ENCODE peak calls at places on chromosomes 16 and 17, in ten cellular contexts. E, D, Z, G, Q, R, H, F, B and A are unnamed samples.
A peak's percentile ranks its signal among the peaks of the same experiment; 100 is the strongest.

GRCh38 chr17:44829558-44830358 is at the start of gene GJC1:
- DNase-seq in B (no peak), R (peak; percentile 69), Q (peak; percentile 69), G (peak; percentile 85), F (peak; percentile 45), E (no peak), D (peak; percentile 70), H (peak; percentile 50), Z (no peak), A (peak; percentile 73)

GRCh38 chr16:3578121-3578520 is 918 bp upstream of the NLRC3 start:
- DNase-seq in E (no peak), R (no peak), G (no peak), Z (peak; percentile 68), H (no peak), Q (no peak), D (no peak), B (no peak), F (no peak), A (no peak)

GRCh38 chr17:61247438-61247837 is 152.2 kb upstream of the TBX2 start:
- DNase-seq in Z (no peak), Q (no peak), B (no peak), H (peak; percentile 64), R (no peak), G (no peak), F (peak; percentile 2), E (no peak), D (no peak), A (peak; percentile 98)

GRCh38 chr17:76152580-76152979 is 11.5 kb upstream of the FOXJ1 start:
- DNase-seq in R (no peak), E (no peak), F (no peak), H (no peak), D (peak; percentile 20), Z (no peak), B (no peak), G (no peak), Q (peak; percentile 25), A (no peak)

GRCh38 chr17:38729886-38730525 is at the start of gene CISD3:
- DNase-seq in E (peak; percentile 92), F (peak; percentile 74), D (peak; percentile 91), Z (peak; percentile 86), G (peak; percentile 96), Q (peak; percentile 95), R (peak; percentile 96), H (peak; percentile 83), B (peak; percentile 83), A (peak; percentile 79)

GRCh38 chr17:310111-311010 is 42.2 kb downstream of the RPH3AL start:
- DNase-seq in E (peak; percentile 30), B (no peak), R (no peak), F (no peak), Z (no peak), G (peak; percentile 83), Q (peak; percentile 59), H (no peak), D (no peak), A (no peak)

GRCh38 chr17:41496803-41497484 is 7.2 kb upstream of the KRT36 start:
- DNase-seq in G (peak; percentile 76), H (peak; percentile 81), R (peak; percentile 79), Z (no peak), Q (peak; percentile 92), D (peak; percentile 77), B (peak; percentile 45), E (peak; percentile 90), F (peak; percentile 88), A (peak; percentile 56)

GRCh38 chr17:50102164-50102991 is 7.2 kb downstream of the PDK2 start:
- DNase-seq in Z (no peak), F (no peak), Q (peak; percentile 91), B (no peak), H (no peak), R (peak; percentile 83), G (no peak), E (peak; percentile 89), D (peak; percentile 89), A (peak; percentile 45)

GRCh38 chr17:4600563-4600962 is 16.2 kb downstream of the SMTNL2 start:
- DNase-seq in H (no peak), E (no peak), F (no peak), D (no peak), G (peak; percentile 48), R (peak; percentile 71), Q (no peak), B (no peak), Z (no peak), A (peak; percentile 56)

GRCh38 chr16:82735696-82736095 is 108.9 kb downstream of the CDH13 start:
- DNase-seq in F (no peak), Q (no peak), Z (no peak), H (peak; percentile 85), R (peak; percentile 10), G (no peak), E (no peak), B (no peak), D (no peak), A (no peak)

GRCh38 chr17:37446027-37446426 is 39.3 kb downstream of the TADA2A start:
- DNase-seq in B (no peak), F (no peak), H (no peak), R (no peak), G (peak; percentile 86), Q (no peak), E (no peak), Z (no peak), D (no peak), A (no peak)

GRCh38 chr16:85111184-85111583 is 1.1 kb downstream of the CIBAR2 start:
- DNase-seq in Z (no peak), F (no peak), B (no peak), G (no peak), R (no peak), D (no peak), H (no peak), Q (no peak), E (no peak), A (no peak)

GRCh38 chr17:74671031-74671771 is 41.5 kb downstream of the CD300LF start:
- DNase-seq in R (peak; percentile 95), Z (peak; percentile 39), E (peak; percentile 88), B (peak; percentile 28), F (peak; percentile 74), G (peak; percentile 97), H (peak; percentile 74), D (peak; percentile 75), Q (peak; percentile 90), A (peak; percentile 28)

GRCh38 chr17:55446581-55447205 is 25.1 kb upstream of the MMD start:
- DNase-seq in G (no peak), H (peak; percentile 50), B (no peak), F (no peak), Z (no peak), D (no peak), R (peak; percentile 49), Q (no peak), E (no peak), A (no peak)

GRCh38 chr17:72359811-72360210 is 239.0 kb downstream of the SOX9 start:
- DNase-seq in Q (no peak), B (no peak), G (no peak), H (no peak), E (no peak), Z (no peak), F (no peak), D (no peak), R (no peak), A (no peak)

GRCh38 chr17:2391597-2392251 is 9.1 kb downstream of the MNT start:
- DNase-seq in H (no peak), B (no peak), R (no peak), D (no peak), E (no peak), G (no peak), Q (no peak), Z (no peak), F (no peak), A (no peak)

DNA sequence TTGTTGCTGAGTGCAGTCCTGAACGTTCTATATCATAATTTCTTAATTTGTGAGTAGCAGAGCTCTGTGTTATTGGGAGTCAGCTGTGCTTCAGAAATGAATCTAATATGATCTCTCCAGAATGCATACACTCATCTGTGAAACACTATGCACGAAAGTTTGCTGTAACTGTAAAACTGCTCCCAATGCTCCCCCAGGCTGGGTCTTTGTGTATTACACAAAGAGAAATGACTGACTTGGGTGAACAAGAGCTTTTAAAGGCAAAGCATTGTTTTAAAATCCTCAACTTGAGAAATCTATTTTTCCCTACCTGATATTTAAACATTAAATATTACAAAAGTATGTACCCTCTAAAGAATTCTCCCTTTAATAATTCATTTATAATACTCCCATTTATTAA is 636.7 kb upstream of the KIF2B start:
- DNase-seq in E (no peak), R (no peak), F (no peak), G (no peak), H (no peak), Q (no peak), Z (no peak), D (no peak), B (no peak), A (peak; percentile 3)
- H3K9me3 ChIP-seq in E (no peaks in the 10 kb centered on the region), R (no peaks in the 10 kb centered on the region), F (no peaks in the 10 kb centered on the region), G (no peaks in the 10 kb centered on the region), H (peaks cover 12% of the 10 kb centered on the region), Q (no peaks in the 10 kb centered on the region), Z (no peaks in the 10 kb centered on the region), D (no peaks in the 10 kb centered on the region), B (no peaks in the 10 kb centered on the region), A (no peaks in the 10 kb centered on the region)

DNA sequence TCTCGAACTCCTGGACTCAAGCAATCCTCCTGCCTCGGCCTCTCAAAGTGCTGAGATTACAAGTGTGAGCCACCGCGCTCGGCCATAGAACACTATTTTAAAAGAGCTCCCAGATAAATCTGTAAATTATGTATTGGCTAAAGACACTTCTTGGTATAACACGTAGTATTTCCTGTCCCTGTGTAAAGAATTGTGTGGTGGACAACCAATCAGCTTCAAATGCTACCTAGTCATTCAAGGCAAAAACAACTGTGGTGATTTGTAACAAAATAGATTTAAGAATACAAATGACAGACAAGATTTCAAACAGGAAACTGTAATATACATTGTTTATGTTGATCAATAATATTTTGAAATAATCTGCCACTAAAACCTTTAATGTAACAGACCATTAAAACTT is 14.6 kb downstream of the CRLF3 start:
- DNase-seq in Q (no peak), Z (no peak), F (no peak), E (no peak), D (no peak), H (no peak), G (no peak), B (no peak), R (no peak), A (no peak)
- H3K27ac ChIP-seq in Q (no peak overlapping the region), Z (peak overlapping the region; percentile 74), F (no peak overlapping the region), E (peak overlapping the region; percentile 60), D (no peak overlapping the region), H (no peak overlapping the region), G (no peak overlapping the region), B (no peak overlapping the region), R (no peak overlapping the region), A (no peak overlapping the region)

GRCh38 chr17:16623282-16623681 is 30.4 kb downstream of the ZNF624 start:
- DNase-seq in R (no peak), E (no peak), Q (no peak), G (no peak), D (no peak), F (no peak), Z (no peak), H (no peak), B (no peak), A (no peak)
- H3K9me3 ChIP-seq in R (peaks cover 57% of the 10 kb centered on the region), E (peaks cover 90% of the 10 kb centered on the region), Q (peaks cover 68% of the 10 kb centered on the region), G (peaks cover 48% of the 10 kb centered on the region), D (peaks cover 94% of the 10 kb centered on the region), F (peaks cover 57% of the 10 kb centered on the region), Z (no peaks in the 10 kb centered on the region), H (peaks cover 98% of the 10 kb centered on the region), B (peaks cover 21% of the 10 kb centered on the region), A (peaks cover 91% of the 10 kb centered on the region)

DNA sequence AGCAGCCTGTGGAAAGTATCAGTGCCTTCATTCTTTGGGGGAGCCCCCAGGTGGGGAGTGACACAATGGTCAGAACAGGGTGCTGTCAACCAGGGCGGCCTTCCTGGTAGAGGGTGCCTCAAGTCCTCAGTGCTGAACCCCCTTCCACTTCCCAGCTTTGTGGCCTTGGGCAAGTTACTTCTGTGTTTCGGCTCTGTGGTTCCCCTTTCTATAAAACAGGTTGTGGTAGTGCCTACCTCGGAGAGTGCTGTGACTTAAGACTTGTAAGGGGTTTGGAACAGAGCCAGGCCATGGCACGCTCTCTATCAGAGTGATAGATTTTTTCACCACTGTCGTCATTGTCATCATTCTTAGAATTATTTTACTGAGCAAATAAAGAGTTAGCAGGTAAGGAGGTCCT is 141.1 kb downstream of the CCDC182 start:
- DNase-seq in Z (peak; percentile 83), Q (peak; percentile 69), F (no peak), B (no peak), H (no peak), E (peak; percentile 72), R (no peak), G (no peak), D (no peak), A (no peak)
- H3K27ac ChIP-seq in Z (peak overlapping the region; percentile 35), Q (peak overlapping the region; percentile 60), F (no peak overlapping the region), B (peak overlapping the region; percentile 63), H (no peak overlapping the region), E (peak overlapping the region; percentile 51), R (no peak overlapping the region), G (no peak overlapping the region), D (no peak overlapping the region), A (no peak overlapping the region)